ENCODE peak calls at places on chromosomes 4 and X, in seven cellular contexts. L, U, X, C, I, P and A are unnamed samples.

GRCh38 chrX:53716328-53717088 is 30.0 kb upstream of the HUWE1 start:
- DNase-seq in L (no peak), U (no peak), X (no peak), C (no peak), I (no peak), P (no peak), A (no peak)

GRCh38 chr4:12495211-12495610 is 988.9 kb downstream of the RAB28 start:
- DNase-seq in L (no peak), U (no peak), X (no peak), C (no peak), I (no peak), P (no peak), A (no peak)

GRCh38 chrX:138638996-138639395 is 72.5 kb downstream of the FGF13 start:
- DNase-seq in L (no peak), U (no peak), X (no peak), C (no peak), I (no peak), P (no peak), A (no peak)

GRCh38 chr4:48047421-48047844 is 30.9 kb downstream of the NIPAL1 start:
- DNase-seq in L (no peak), U (no peak), X (peak), C (peak), I (no peak), P (no peak), A (no peak)

GRCh38 chrX:109281478-109282275 is 200.2 kb downstream of the GUCY2F start:
- DNase-seq in L (no peak), U (no peak), X (peak), C (no peak), I (no peak), P (no peak), A (no peak)

GRCh38 chrX:108186811-108187210 is 95.2 kb downstream of the ATG4A start:
- DNase-seq in L (no peak), U (no peak), X (no peak), C (peak), I (peak), P (no peak), A (no peak)

GRCh38 chr4:1722551-1723071 is 1.3 kb downstream of the TACC3 start:
- DNase-seq in L (no peak), U (no peak), X (no peak), C (peak), I (no peak), P (no peak), A (no peak)

GRCh38 chrX:71636438-71637252 is 18.3 kb upstream of the CXCR3 start:
- DNase-seq in L (no peak), U (no peak), X (no peak), C (peak), I (no peak), P (no peak), A (peak)

GRCh38 chr4:99518883-99519282 is 8.1 kb downstream of the C4orf17 start:
- DNase-seq in L (no peak), U (no peak), X (peak), C (no peak), I (no peak), P (no peak), A (no peak)

GRCh38 chrX:100695991-100696390 is 35.9 kb downstream of the SYTL4 start:
- DNase-seq in L (no peak), U (no peak), X (no peak), C (peak), I (no peak), P (no peak), A (peak)

GRCh38 chrX:10797493-10797892 is 177.1 kb upstream of the MID1 start:
- DNase-seq in L (no peak), U (no peak), X (no peak), C (no peak), I (peak), P (no peak), A (no peak)

GRCh38 chrX:47644557-47645091 is 5.7 kb downstream of the ELK1 start:
- DNase-seq in L (no peak), U (no peak), X (no peak), C (peak), I (no peak), P (no peak), A (no peak)

GRCh38 chr4:17618926-17619325 is 4.5 kb downstream of the MED28 start:
- DNase-seq in L (no peak), U (no peak), X (no peak), C (no peak), I (no peak), P (no peak), A (no peak)